ENCODE peak calls at places on chromosome 17, in five cellular contexts. N is HS-27A; A is activated CD8-positive, alpha-beta memory T cell treated with anti-CD3 and anti-CD28 coated beads, Interleukin-2, amount 50 U/mL, for 4 hours; J is amniotic stem cell; R is foreskin melanocyte. V is an unnamed sample.

GRCh38 chr17:13495423-13495822 is 106.3 kb downstream of the HS3ST3A1 start:
- DNase-seq in N (no peak), A (no peak), J (no peak), R (no peak), V (no peak)

GRCh38 chr17:51853857-51854256 is 304.7 kb downstream of the CA10 start:
- DNase-seq in N (no peak), A (no peak), J (no peak), R (no peak), V (no peak)

GRCh38 chr17:38425048-38425447 is 3.2 kb upstream of the ARHGAP23 start:
- DNase-seq in N (no peak), A (no peak), J (no peak), R (no peak), V (no peak)

GRCh38 chr17:66508896-66509843 is 206.8 kb downstream of the PRKCA start:
- DNase-seq in N (no peak), A (peak), J (no peak), R (no peak), V (no peak)

GRCh38 chr17:16920628-16921020 is 51.3 kb downstream of the TNFRSF13B start:
- DNase-seq in N (no peak), A (no peak), J (no peak), R (no peak), V (no peak)

GRCh38 chr17:44804301-44805061 is 25.6 kb downstream of the GJC1 start:
- DNase-seq in N (no peak), A (no peak), J (no peak), R (peak), V (no peak)

GRCh38 chr17:52138752-52139151 is 19.8 kb downstream of the CA10 start:
- DNase-seq in N (no peak), A (no peak), J (no peak), R (no peak), V (no peak)

GRCh38 chr17:78716814-78717393 is 65.2 kb downstream of the CYTH1 start:
- DNase-seq in N (no peak), A (peak), J (no peak), R (peak), V (peak)

GRCh38 chr17:80108321-80108971 is 7.1 kb downstream of the GAA start:
- DNase-seq in N (no peak), A (no peak), J (no peak), R (no peak), V (no peak)

GRCh38 chr17:44628234-44629188 is 27.8 kb upstream of the MEIOC start:
- DNase-seq in N (no peak), A (no peak), J (no peak), R (peak), V (no peak)

GRCh38 chr17:40622509-40622928 is 25.1 kb downstream of the SMARCE1 start:
- DNase-seq in N (no peak), A (no peak), J (no peak), R (no peak), V (no peak)

GRCh38 chr17:78401246-78401645 is 22.8 kb downstream of the PGS1 start:
- DNase-seq in N (no peak), A (no peak), J (no peak), R (no peak), V (no peak)

GRCh38 chr17:73575470-73576235 is 68.6 kb downstream of the SDK2 start:
- DNase-seq in N (no peak), A (no peak), J (no peak), R (no peak), V (no peak)

GRCh38 chr17:61000911-61001310 is 323.3 kb downstream of the BCAS3 start:
- DNase-seq in N (no peak), A (no peak), J (peak), R (peak), V (no peak)

GRCh38 chr17:2023692-2024571 is 1.2 kb downstream of the RTN4RL1 start:
- DNase-seq in N (no peak), A (peak), J (no peak), R (no peak), V (peak)

GRCh38 chr17:7404737-7405412 is 978 bp upstream of the TMEM256 start:
- DNase-seq in N (no peak), A (peak), J (no peak), R (no peak), V (peak)

GRCh38 chr17:50615818-50616217 is 18.9 kb upstream of the ABCC3 start:
- DNase-seq in N (no peak), A (no peak), J (no peak), R (no peak), V (no peak)

GRCh38 chr17:58005031-58005727 is 1.9 kb downstream of the SRSF1 start:
- DNase-seq in N (no peak), A (no peak), J (no peak), R (no peak), V (no peak)

GRCh38 chr17:42456223-42457106 is 2.2 kb upstream of the ATP6V0A1 start:
- DNase-seq in N (no peak), A (no peak), J (peak), R (peak), V (no peak)

GRCh38 chr17:50106393-50107131 is 11.4 kb downstream of the PDK2 start:
- DNase-seq in N (no peak), A (no peak), J (no peak), R (no peak), V (no peak)

GRCh38 chr17:27293359-27293897 is 486 bp upstream of the WSB1 start:
- DNase-seq in N (no peak), A (peak), J (no peak), R (no peak), V (no peak)

GRCh38 chr17:8995711-8996110 is 25.6 kb upstream of the NTN1 start:
- DNase-seq in N (no peak), A (no peak), J (no peak), R (no peak), V (no peak)

GRCh38 chr17:12637015-12637414 is 28.7 kb upstream of the MYOCD start:
- DNase-seq in N (no peak), A (no peak), J (peak), R (no peak), V (no peak)

GRCh38 chr17:37693328-37693727 is 50.1 kb upstream of the DDX52 start:
- DNase-seq in N (no peak), A (no peak), J (no peak), R (no peak), V (no peak)

GRCh38 chr17:9677411-9677810 is 32.1 kb downstream of the USP43 start:
- DNase-seq in N (no peak), A (no peak), J (no peak), R (no peak), V (no peak)

GRCh38 chr17:82243648-82244412 is 15.0 kb downstream of the SLC16A3 start:
- DNase-seq in N (no peak), A (no peak), J (no peak), R (no peak), V (no peak)

GRCh38 chr17:4053596-4053995 is 89.2 kb downstream of the ZZEF1 start:
- DNase-seq in N (no peak), A (no peak), J (no peak), R (no peak), V (no peak)